ENCODE peak calls at places on chromosomes 2 and 18, in five cellular contexts. One of them, this sample, is unnamed.

GRCh38 chr2:200747668-200748618 is 63.8 kb upstream of the BZW1 start:
- DNase-seq in psoas muscle: no peak
- DNase-seq in GM23338: no peak
- DNase-seq in tibial artery: no peak
- DNase-seq in endodermal cell: no peak
- DNase-seq in this sample: no peak

GRCh38 chr2:148602918-148603561 is 41.5 kb upstream of the EPC2 start:
- DNase-seq in psoas muscle: no peak
- DNase-seq in GM23338: no peak
- DNase-seq in tibial artery: no peak
- DNase-seq in endodermal cell: no peak
- DNase-seq in this sample: no peak

GRCh38 chr2:84878459-84878858 is 2.4 kb downstream of the TRABD2A start:
- DNase-seq in psoas muscle: no peak
- DNase-seq in GM23338: no peak
- DNase-seq in tibial artery: no peak
- DNase-seq in endodermal cell: peak; percentile 22
- DNase-seq in this sample: no peak

GRCh38 chr18:22816266-22817176 is 116.6 kb upstream of the RBBP8 start:
- DNase-seq in psoas muscle: no peak
- DNase-seq in GM23338: no peak
- DNase-seq in tibial artery: no peak
- DNase-seq in endodermal cell: no peak
- DNase-seq in this sample: no peak

GRCh38 chr2:185734658-185735057 is 3.9 kb upstream of the FSIP2 start:
- DNase-seq in psoas muscle: no peak
- DNase-seq in GM23338: no peak
- DNase-seq in tibial artery: no peak
- DNase-seq in endodermal cell: no peak
- DNase-seq in this sample: no peak

GRCh38 chr2:63048367-63049171 is 2.1 kb upstream of the OTX1 start:
- DNase-seq in psoas muscle: no peak
- DNase-seq in GM23338: peak; percentile 79
- DNase-seq in tibial artery: no peak
- DNase-seq in endodermal cell: peak; percentile 82
- DNase-seq in this sample: peak; percentile 84

GRCh38 chr2:31051213-31052185 is 86.7 kb downstream of the GALNT14 start:
- DNase-seq in psoas muscle: no peak
- DNase-seq in GM23338: no peak
- DNase-seq in tibial artery: no peak
- DNase-seq in endodermal cell: peak; percentile 25
- DNase-seq in this sample: no peak

GRCh38 chr2:55718165-55719008 is 24.7 kb upstream of the PNPT1 start:
- DNase-seq in psoas muscle: no peak
- DNase-seq in GM23338: peak; percentile 93
- DNase-seq in tibial artery: peak; percentile 57
- DNase-seq in endodermal cell: peak; percentile 79
- DNase-seq in this sample: no peak

GRCh38 chr2:128316777-128317185 is 1.9 kb downstream of the HS6ST1 start:
- DNase-seq in psoas muscle: no peak
- DNase-seq in GM23338: no peak
- DNase-seq in tibial artery: no peak
- DNase-seq in endodermal cell: no peak
- DNase-seq in this sample: no peak

GRCh38 chr2:225122582-225123486 is 80.6 kb upstream of the DOCK10 start:
- DNase-seq in psoas muscle: no peak
- DNase-seq in GM23338: peak; percentile 58
- DNase-seq in tibial artery: no peak
- DNase-seq in endodermal cell: no peak
- DNase-seq in this sample: no peak

GRCh38 chr2:159195719-159196118 is 90.8 kb downstream of the WDSUB1 start:
- DNase-seq in psoas muscle: no peak
- DNase-seq in GM23338: no peak
- DNase-seq in tibial artery: no peak
- DNase-seq in endodermal cell: no peak
- DNase-seq in this sample: no peak

GRCh38 chr2:172698041-172698863 is 37.4 kb upstream of the RAPGEF4 start:
- DNase-seq in psoas muscle: no peak
- DNase-seq in GM23338: no peak
- DNase-seq in tibial artery: no peak
- DNase-seq in endodermal cell: no peak
- DNase-seq in this sample: no peak

GRCh38 chr2:102103992-102104871 is 38.3 kb upstream of the IL1R1 start:
- DNase-seq in psoas muscle: peak; percentile 82
- DNase-seq in GM23338: no peak
- DNase-seq in tibial artery: peak; percentile 87
- DNase-seq in endodermal cell: no peak
- DNase-seq in this sample: no peak

GRCh38 chr2:79981316-79981715 is 323.2 kb downstream of the LRRTM1 start:
- DNase-seq in psoas muscle: no peak
- DNase-seq in GM23338: no peak
- DNase-seq in tibial artery: no peak
- DNase-seq in endodermal cell: no peak
- DNase-seq in this sample: no peak

GRCh38 chr2:24793752-24794477 is 690 bp downstream of the CENPO start:
- DNase-seq in psoas muscle: no peak
- DNase-seq in GM23338: peak; percentile 75
- DNase-seq in tibial artery: no peak
- DNase-seq in endodermal cell: no peak
- DNase-seq in this sample: no peak

GRCh38 chr2:122384768-122385333 is 629.4 kb downstream of the TSN start:
- DNase-seq in psoas muscle: no peak
- DNase-seq in GM23338: no peak
- DNase-seq in tibial artery: no peak
- DNase-seq in endodermal cell: no peak
- DNase-seq in this sample: no peak

GRCh38 chr18:41144444-41144843 is 810.6 kb upstream of the PIK3C3 start:
- DNase-seq in psoas muscle: no peak
- DNase-seq in GM23338: no peak
- DNase-seq in tibial artery: no peak
- DNase-seq in endodermal cell: no peak
- DNase-seq in this sample: no peak

GRCh38 chr18:22169889-22170420 is 566 bp downstream of the GATA6 start:
- DNase-seq in psoas muscle: peak; percentile 40
- DNase-seq in GM23338: peak; percentile 67
- DNase-seq in tibial artery: peak; percentile 31
- DNase-seq in endodermal cell: peak; percentile 74
- DNase-seq in this sample: peak; percentile 81

GRCh38 chr2:202555354-202555753 is 79.4 kb upstream of the FAM117B start:
- DNase-seq in psoas muscle: no peak
- DNase-seq in GM23338: no peak
- DNase-seq in tibial artery: no peak
- DNase-seq in endodermal cell: no peak
- DNase-seq in this sample: no peak

GRCh38 chr2:160984426-160985077 is 175.7 kb upstream of the TANK start:
- DNase-seq in psoas muscle: no peak
- DNase-seq in GM23338: no peak
- DNase-seq in tibial artery: no peak
- DNase-seq in endodermal cell: no peak
- DNase-seq in this sample: no peak

GRCh38 chr2:102735431-102736130 is 26.2 kb upstream of the TMEM182 start:
- DNase-seq in psoas muscle: peak; percentile 18
- DNase-seq in GM23338: peak; percentile 11
- DNase-seq in tibial artery: no peak
- DNase-seq in endodermal cell: peak; percentile 56
- DNase-seq in this sample: no peak

GRCh38 chr18:79962311-79962710 is 2.1 kb upstream of the HSBP1L1 start:
- DNase-seq in psoas muscle: no peak
- DNase-seq in GM23338: no peak
- DNase-seq in tibial artery: no peak
- DNase-seq in endodermal cell: no peak
- DNase-seq in this sample: no peak

GRCh38 chr2:110818767-110819481 is 86.6 kb downstream of the ACOXL start:
- DNase-seq in psoas muscle: no peak
- DNase-seq in GM23338: peak; percentile 51
- DNase-seq in tibial artery: no peak
- DNase-seq in endodermal cell: no peak
- DNase-seq in this sample: no peak

GRCh38 chr2:215136669-215137328 is 1.6 kb downstream of the ABCA12 start:
- DNase-seq in psoas muscle: no peak
- DNase-seq in GM23338: no peak
- DNase-seq in tibial artery: no peak
- DNase-seq in endodermal cell: no peak
- DNase-seq in this sample: no peak

GRCh38 chr18:6731197-6731596 is 1.7 kb downstream of the ARHGAP28 start:
- DNase-seq in psoas muscle: no peak
- DNase-seq in GM23338: peak; percentile 25
- DNase-seq in tibial artery: no peak
- DNase-seq in endodermal cell: no peak
- DNase-seq in this sample: no peak

GRCh38 chr2:180980943-180981898 is 816 bp downstream of the UBE2E3 start:
- DNase-seq in psoas muscle: peak; percentile 29
- DNase-seq in GM23338: peak; percentile 5
- DNase-seq in tibial artery: no peak
- DNase-seq in endodermal cell: peak; percentile 57
- DNase-seq in this sample: peak; percentile 12

GRCh38 chr2:180980185-180980942 is at the start of gene UBE2E3:
- DNase-seq in psoas muscle: peak; percentile 85
- DNase-seq in GM23338: peak; percentile 85
- DNase-seq in tibial artery: peak; percentile 68
- DNase-seq in endodermal cell: peak; percentile 95
- DNase-seq in this sample: peak; percentile 91

GRCh38 chr2:180979935-180980184 is 545 bp upstream of the UBE2E3 start:
- DNase-seq in psoas muscle: no peak
- DNase-seq in GM23338: no peak
- DNase-seq in tibial artery: no peak
- DNase-seq in endodermal cell: no peak
- DNase-seq in this sample: no peak

GRCh38 chr2:180975585-180975984 is 4.8 kb upstream of the UBE2E3 start:
- DNase-seq in psoas muscle: no peak
- DNase-seq in GM23338: no peak
- DNase-seq in tibial artery: no peak
- DNase-seq in endodermal cell: no peak
- DNase-seq in this sample: no peak

DNA sequence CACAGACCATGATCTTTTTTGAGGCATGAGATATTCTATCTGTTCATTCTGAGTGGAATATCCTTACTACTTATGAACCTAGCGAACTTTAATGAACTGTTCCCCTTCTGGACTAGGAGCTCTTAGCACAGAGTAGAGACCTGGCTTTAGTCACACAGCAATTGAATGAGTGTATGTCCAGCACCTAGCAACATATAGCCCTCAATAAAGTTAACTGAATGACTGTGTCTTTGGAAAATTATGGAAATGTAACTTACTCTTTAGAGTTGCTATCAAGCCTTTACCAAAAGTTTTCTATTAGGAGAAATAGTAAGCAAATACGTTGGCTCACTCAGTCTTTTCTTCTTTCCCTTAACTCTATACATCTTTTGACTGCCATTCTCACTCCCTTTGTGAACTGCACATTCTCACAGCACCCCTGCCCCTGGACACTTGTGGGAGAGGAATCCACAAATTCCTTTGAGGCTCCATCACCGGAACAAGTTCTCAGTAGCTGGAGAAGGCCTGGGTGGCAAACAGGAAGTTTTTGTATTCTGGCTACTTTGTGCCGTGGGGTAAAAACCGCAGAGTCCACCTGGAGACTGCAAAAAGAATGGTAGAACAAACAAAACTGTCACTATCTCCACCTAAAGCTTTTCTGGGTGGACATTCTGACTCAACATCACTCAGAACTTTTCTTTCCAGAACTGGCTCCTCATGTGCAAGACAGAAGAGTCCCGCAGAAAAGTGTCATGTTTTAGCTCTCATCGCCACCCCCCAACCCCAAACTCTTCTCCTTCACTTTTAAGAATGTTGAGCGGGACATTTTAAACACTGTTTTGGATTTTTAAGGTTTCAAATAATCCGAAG is 1.1 kb upstream of the UBE2E3 start:
- DNase-seq in psoas muscle: no peak
- DNase-seq in GM23338: peak; percentile 4
- DNase-seq in tibial artery: no peak
- DNase-seq in endodermal cell: peak; percentile 50
- DNase-seq in this sample: no peak
- H3K4me3 ChIP-seq in psoas muscle: peak overlapping the region; percentile 79
- H3K4me3 ChIP-seq in GM23338: peak overlapping the region; percentile 55
- H3K4me3 ChIP-seq in tibial artery: peak overlapping the region; percentile 80
- H3K4me3 ChIP-seq in endodermal cell: peak overlapping the region; percentile 60
- H3K4me3 ChIP-seq in this sample: peak overlapping the region; percentile 45

DNA sequence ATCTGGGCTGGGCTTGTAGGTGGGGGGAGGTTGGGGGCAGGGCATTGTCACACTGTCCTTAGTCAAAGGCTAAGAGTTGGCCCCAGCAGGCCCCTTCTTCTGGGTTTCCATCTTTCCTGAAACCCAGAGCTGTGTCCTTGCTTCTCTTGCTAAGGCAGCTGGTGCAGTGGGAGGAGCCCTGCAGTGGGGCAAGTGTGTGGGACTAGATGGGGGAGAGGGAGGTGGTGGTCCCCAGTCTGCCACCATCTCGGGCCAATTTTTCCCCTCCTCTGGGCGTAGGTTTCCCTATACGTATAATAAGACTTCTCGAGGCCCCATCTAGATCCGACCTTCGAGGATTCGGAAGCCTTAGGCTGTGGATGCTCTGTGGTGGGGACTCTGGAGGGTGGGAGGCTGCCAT is 3.5 kb downstream of the KCNF1 start:
- DNase-seq in psoas muscle: no peak
- DNase-seq in GM23338: no peak
- DNase-seq in tibial artery: no peak
- DNase-seq in endodermal cell: no peak
- DNase-seq in this sample: no peak
- H3K27me3 ChIP-seq in psoas muscle: peaks cover 38% of the 10 kb centered on the region
- H3K27me3 ChIP-seq in GM23338: peaks cover 38% of the 10 kb centered on the region
- H3K27me3 ChIP-seq in tibial artery: peaks cover 67% of the 10 kb centered on the region
- H3K27me3 ChIP-seq in endodermal cell: peaks cover 11% of the 10 kb centered on the region
- H3K27me3 ChIP-seq in this sample: peaks cover 29% of the 10 kb centered on the region

DNA sequence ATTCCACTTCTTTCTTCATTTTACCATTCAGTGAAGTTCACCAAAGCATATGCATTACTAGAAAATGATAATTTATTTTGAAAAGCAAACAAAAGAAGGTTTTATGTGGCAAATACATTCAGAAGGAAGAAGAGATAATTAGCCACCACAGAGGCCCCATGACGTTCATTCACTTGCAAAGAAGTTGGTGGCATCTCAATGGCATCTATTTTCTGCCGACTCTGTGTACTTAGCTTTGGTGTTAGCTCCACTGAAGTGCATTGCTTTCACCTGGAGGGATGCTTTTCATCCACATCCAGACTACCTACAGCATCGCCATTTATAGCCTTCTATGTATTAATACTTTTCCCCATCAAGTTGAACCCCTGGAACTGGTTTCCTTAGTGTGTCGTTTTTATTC is 53.8 kb downstream of the TRIB2 start:
- DNase-seq in psoas muscle: no peak
- DNase-seq in GM23338: peak; percentile 51
- DNase-seq in tibial artery: no peak
- DNase-seq in endodermal cell: no peak
- DNase-seq in this sample: peak; percentile 21
- H3K4me3 ChIP-seq in psoas muscle: no peak overlapping the region
- H3K4me3 ChIP-seq in GM23338: peak overlapping the region; percentile 35
- H3K4me3 ChIP-seq in tibial artery: no peak overlapping the region
- H3K4me3 ChIP-seq in endodermal cell: no peak overlapping the region
- H3K4me3 ChIP-seq in this sample: no peak overlapping the region

GRCh38 chr2:190051223-190051622 is 11.3 kb downstream of the MSTN start:
- DNase-seq in psoas muscle: no peak
- DNase-seq in GM23338: no peak
- DNase-seq in tibial artery: no peak
- DNase-seq in endodermal cell: no peak
- DNase-seq in this sample: no peak

GRCh38 chr2:190050001-190050400 is 12.5 kb downstream of the MSTN start:
- DNase-seq in psoas muscle: no peak
- DNase-seq in GM23338: no peak
- DNase-seq in tibial artery: no peak
- DNase-seq in endodermal cell: no peak
- DNase-seq in this sample: no peak

GRCh38 chr2:190052307-190052706 is 10.2 kb downstream of the MSTN start:
- DNase-seq in psoas muscle: no peak
- DNase-seq in GM23338: no peak
- DNase-seq in tibial artery: no peak
- DNase-seq in endodermal cell: no peak
- DNase-seq in this sample: no peak

GRCh38 chr2:190053426-190053825 is 9.1 kb downstream of the MSTN start:
- DNase-seq in psoas muscle: no peak
- DNase-seq in GM23338: no peak
- DNase-seq in tibial artery: no peak
- DNase-seq in endodermal cell: no peak
- DNase-seq in this sample: no peak
- H3K27me3 ChIP-seq in psoas muscle: no peaks in the 10 kb centered on the region
- H3K27me3 ChIP-seq in GM23338: no peaks in the 10 kb centered on the region
- H3K27me3 ChIP-seq in tibial artery: no peaks in the 10 kb centered on the region
- H3K27me3 ChIP-seq in endodermal cell: no peaks in the 10 kb centered on the region
- H3K27me3 ChIP-seq in this sample: no peaks in the 10 kb centered on the region